ENCODE peak calls at places on chromosomes 12 and 14, in six cellular contexts. N is thoracic aorta, O is mammary epithelial cell, S is K562, M is adrenal gland, L is transverse colon. P is an unnamed sample.

GRCh38 chr14:89432226-89432625 is 15.2 kb upstream of the FOXN3 start:
- DNase-seq in O (no peak), M (no peak), S (no peak), L (peak), N (no peak), P (peak)

GRCh38 chr14:89425931-89426330 is 8.9 kb upstream of the FOXN3 start:
- DNase-seq in L (peak), O (peak), N (no peak), M (no peak), S (no peak), P (peak)

GRCh38 chr14:55353686-55354467 is 57.8 kb downstream of the ATG14 start:
- DNase-seq in S (no peak), M (no peak), L (peak), O (peak), N (no peak), P (peak)

GRCh38 chr14:22671622-22672021 is 27.5 kb upstream of the OR6J1 start:
- DNase-seq in N (no peak), M (no peak), O (peak), L (no peak), S (peak), P (no peak)

GRCh38 chr12:89994901-89995300 is 286.3 kb upstream of the ATP2B1 start:
- DNase-seq in O (no peak), S (no peak), N (no peak), M (no peak), L (no peak), P (no peak)

GRCh38 chr12:76470028-76470939 is 89.3 kb downstream of the OSBPL8 start:
- DNase-seq in S (peak), N (peak), M (no peak), O (peak), L (no peak), P (peak)

GRCh38 chr12:40820794-40821484 is 128.7 kb downstream of the CNTN1 start:
- DNase-seq in S (no peak), L (no peak), M (no peak), N (no peak), O (no peak), P (peak)

GRCh38 chr12:122395319-122395718 is 27.1 kb downstream of the CLIP1 start:
- DNase-seq in N (no peak), S (no peak), L (no peak), M (no peak), O (peak), P (peak)

GRCh38 chr12:31331242-31331641 is 5.3 kb upstream of the SINHCAF start:
- DNase-seq in L (no peak), S (no peak), M (no peak), N (no peak), O (no peak), P (no peak)

GRCh38 chr14:96676161-96676560 is 121.0 kb upstream of the VRK1 start:
- DNase-seq in O (peak), S (no peak), M (no peak), L (no peak), N (no peak), P (peak)

GRCh38 chr14:67820428-67820881 is 876 bp downstream of the RAD51B start:
- DNase-seq in N (no peak), O (peak), S (peak), M (no peak), L (peak), P (peak)

GRCh38 chr12:5985471-5985870 is 40.4 kb upstream of the ANO2 start:
- DNase-seq in N (no peak), O (no peak), M (no peak), L (no peak), S (no peak), P (no peak)

GRCh38 chr14:39266871-39267591 is 33.3 kb downstream of the MIA2 start:
- DNase-seq in L (peak), M (peak), O (peak), N (peak), S (peak), P (peak)

GRCh38 chr12:87967871-87968270 is 61.3 kb downstream of the C12orf50 start:
- DNase-seq in S (no peak), N (no peak), L (no peak), M (no peak), O (no peak), P (peak)

GRCh38 chr12:57734586-57734985 is 4.0 kb downstream of the AGAP2 start:
- DNase-seq in O (no peak), M (no peak), S (no peak), L (no peak), N (no peak), P (peak)

GRCh38 chr14:60648169-60648933 is 926 bp downstream of the SIX1 start:
- DNase-seq in L (no peak), N (no peak), M (no peak), S (peak), O (peak), P (peak)

GRCh38 chr12:104975621-104976343 is 10.3 kb upstream of the NOPCHAP1 start:
- DNase-seq in L (no peak), M (no peak), O (peak), N (no peak), S (no peak), P (peak)

GRCh38 chr12:25829192-25829591 is 129.3 kb upstream of the RASSF8 start:
- DNase-seq in M (no peak), S (no peak), N (no peak), L (peak), O (peak), P (peak)

GRCh38 chr14:91854327-91854934 is 12.9 kb downstream of the TC2N start:
- DNase-seq in M (no peak), O (no peak), N (no peak), S (no peak), L (no peak), P (no peak)

GRCh38 chr12:67582238-67582834 is 66.2 kb upstream of the DYRK2 start:
- DNase-seq in N (no peak), S (no peak), M (no peak), L (no peak), O (no peak), P (no peak)

GRCh38 chr12:50579757-50580267 is 75.0 kb downstream of the DIP2B start:
- DNase-seq in S (no peak), N (no peak), L (no peak), O (peak), M (no peak), P (peak)

GRCh38 chr14:58131386-58131785 is 20.6 kb downstream of the ARMH4 start:
- DNase-seq in O (peak), S (no peak), M (no peak), L (no peak), N (no peak), P (no peak)

GRCh38 chr12:46351138-46351537 is 21.4 kb downstream of the SLC38A2 start:
- DNase-seq in S (no peak), M (no peak), L (no peak), N (no peak), O (no peak), P (no peak)

GRCh38 chr14:103016071-103016470 is 41.3 kb downstream of the CDC42BPB start:
- DNase-seq in N (no peak), O (no peak), S (no peak), L (no peak), M (peak), P (no peak)

GRCh38 chr14:68039593-68039992 is 220.0 kb downstream of the RAD51B start:
- DNase-seq in L (no peak), S (no peak), N (no peak), O (peak), M (no peak), P (peak)

GRCh38 chr12:94263011-94263786 is 114.8 kb downstream of the PLXNC1 start:
- DNase-seq in L (peak), M (peak), O (no peak), N (no peak), S (no peak), P (no peak)

GRCh38 chr12:10130042-10130441 is at the start of gene CLEC7A:
- DNase-seq in N (no peak), O (peak), M (no peak), S (no peak), L (no peak), P (peak)

GRCh38 chr12:130137141-130138018 is 24.9 kb upstream of the FZD10 start:
- DNase-seq in L (no peak), N (no peak), O (peak), M (no peak), S (no peak), P (peak)

GRCh38 chr14:102606296-102606695 is 13.8 kb downstream of the RCOR1 start:
- DNase-seq in N (no peak), L (no peak), M (no peak), O (no peak), S (no peak), P (no peak)

GRCh38 chr12:1826867-1827705 is 6.7 kb downstream of the LRTM2 start:
- DNase-seq in N (no peak), M (no peak), S (no peak), L (no peak), O (no peak), P (no peak)

GRCh38 chr14:58796636-58797429 is 159.1 kb downstream of the DACT1 start:
- DNase-seq in O (peak), M (no peak), N (no peak), S (no peak), L (no peak), P (peak)

GRCh38 chr12:946656-947055 is 2.8 kb downstream of the RAD52 start:
- DNase-seq in O (no peak), N (no peak), L (no peak), S (no peak), M (no peak), P (peak)

GRCh38 chr12:49588761-49589516 is 16.5 kb downstream of the FAM186B start:
- DNase-seq in S (no peak), M (no peak), O (peak), N (no peak), L (no peak), P (peak)

GRCh38 chr12:80598004-80598606 is 109.3 kb upstream of the MYF6 start:
- DNase-seq in O (peak), S (no peak), N (no peak), L (no peak), M (no peak), P (peak)

GRCh38 chr14:90639641-90640040 is 176.6 kb downstream of the TTC7B start:
- DNase-seq in L (no peak), N (no peak), O (no peak), M (no peak), S (no peak), P (no peak)

GRCh38 chr14:90642239-90642717 is 174.0 kb downstream of the TTC7B start:
- DNase-seq in S (no peak), O (no peak), M (no peak), L (no peak), N (no peak), P (no peak)

GRCh38 chr14:90644882-90645281 is 171.3 kb downstream of the TTC7B start:
- DNase-seq in S (no peak), O (peak), M (no peak), N (no peak), L (no peak), P (peak)

GRCh38 chr14:90643982-90644510 is 172.2 kb downstream of the TTC7B start:
- DNase-seq in M (no peak), O (no peak), N (no peak), L (no peak), S (no peak), P (no peak)

DNA sequence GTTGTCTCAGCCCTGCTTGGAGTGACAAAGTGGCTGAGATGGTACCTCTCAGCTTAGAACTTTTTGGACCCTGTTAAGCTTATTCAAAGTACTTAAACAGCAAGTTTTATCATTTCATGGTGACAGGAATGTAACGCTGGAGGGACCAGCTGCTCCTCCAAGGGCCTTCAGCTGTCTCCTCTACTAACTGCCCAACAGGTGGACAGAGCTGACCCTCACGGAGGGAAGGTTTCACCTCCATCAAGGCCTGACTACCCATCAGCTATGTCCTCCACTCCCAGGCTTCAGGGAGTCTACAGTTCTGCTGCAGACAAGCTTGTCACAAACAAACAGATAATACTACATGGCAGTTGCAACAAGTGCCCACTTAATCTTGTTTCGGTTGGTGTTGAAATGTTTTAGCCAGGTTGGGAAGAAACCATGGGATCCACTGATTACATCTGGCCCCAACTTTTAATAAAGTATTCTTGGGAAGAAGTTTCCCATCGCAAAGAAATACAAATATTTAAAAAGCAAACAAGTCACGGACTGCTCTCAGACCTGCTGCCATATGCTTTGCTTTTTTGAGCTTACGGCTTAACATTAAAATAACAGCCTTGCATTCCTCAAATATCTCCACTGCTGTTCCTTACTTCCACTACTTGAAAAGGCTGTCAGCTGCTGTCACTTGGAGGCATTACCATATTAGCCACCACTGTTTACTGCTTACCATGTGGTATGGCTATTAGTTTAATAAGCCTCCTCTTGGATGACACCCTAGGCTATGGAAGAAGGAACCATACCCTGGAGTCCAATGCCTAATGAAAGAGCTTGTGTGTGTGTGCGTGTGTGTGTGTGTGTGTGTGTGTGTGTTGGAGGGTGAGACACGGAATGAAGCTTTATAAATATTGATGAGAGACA is 174.9 kb downstream of the TTC7B start:
- DNase-seq in L (no peak), N (no peak), O (no peak), M (no peak), S (no peak), P (no peak)
- TF ChIP-seq CTCF in L (no peak), N (no peak), O (no peak), M (no peak), S (no peak), P (no peak)

GRCh38 chr14:71190691-71191090 is 283.4 kb downstream of the PCNX1 start:
- DNase-seq in O (no peak), N (no peak), L (no peak), M (no peak), S (no peak), P (no peak)

GRCh38 chr14:71198681-71199080 is 291.4 kb downstream of the PCNX1 start:
- DNase-seq in S (no peak), N (no peak), O (no peak), M (no peak), L (peak), P (no peak)

GRCh38 chr14:71196921-71197320 is 289.7 kb downstream of the PCNX1 start:
- DNase-seq in M (no peak), L (no peak), O (no peak), N (no peak), S (no peak), P (no peak)

GRCh38 chr14:71187633-71188356 is 280.5 kb downstream of the PCNX1 start:
- DNase-seq in O (no peak), S (no peak), L (no peak), N (no peak), M (no peak), P (no peak)

GRCh38 chr14:71193663-71194062 is 286.4 kb downstream of the PCNX1 start:
- DNase-seq in L (no peak), O (no peak), M (no peak), S (no peak), N (no peak), P (peak)
- H3K4me3 ChIP-seq in L (no peak), O (no peak), M (no peak), S (no peak), N (no peak), P (no peak)

DNA sequence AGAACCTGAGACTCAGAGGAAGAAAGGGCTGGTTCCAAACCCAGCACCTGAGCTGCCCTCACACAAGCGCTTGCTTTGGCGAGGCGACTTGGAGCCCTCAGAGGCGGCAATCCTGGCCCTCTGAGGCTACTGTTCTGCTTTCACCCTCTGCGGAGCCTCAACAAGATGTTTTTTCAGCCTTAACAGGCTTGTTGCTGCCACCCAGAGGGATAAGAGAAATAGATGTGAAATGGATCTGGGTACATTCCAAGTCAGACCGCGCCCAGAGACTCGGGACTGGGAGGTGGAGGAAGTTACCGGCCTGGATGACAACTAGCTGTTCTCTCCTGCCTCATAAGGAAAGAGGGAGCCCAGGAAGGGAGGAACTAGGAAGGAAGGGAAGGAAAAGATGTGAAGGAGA is 89.6 kb downstream of the TTC7B start:
- DNase-seq in M (peak), S (no peak), N (no peak), L (peak), O (peak), P (peak)
- TF ChIP-seq CTCF in M (no peak), S (no peak), N (no peak), L (no peak), O (no peak), P (peak)

DNA sequence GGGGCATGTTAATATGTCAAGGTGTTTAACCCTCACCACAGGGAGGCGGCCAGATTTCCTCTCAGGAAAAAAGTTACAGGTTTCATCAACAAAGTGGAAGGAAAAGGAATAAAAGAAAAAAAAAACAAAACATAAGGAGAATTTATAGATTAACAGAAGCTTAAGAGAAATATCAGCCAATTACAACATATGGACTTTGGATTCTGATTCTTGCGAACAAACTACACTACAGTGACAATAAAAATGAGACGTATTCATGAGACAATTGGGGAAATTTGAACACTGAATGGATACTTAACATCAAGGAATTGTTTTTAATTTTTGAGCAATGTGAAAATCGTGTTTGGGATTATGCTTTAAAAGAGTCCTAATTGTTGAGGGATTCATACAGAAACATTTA is 60.4 kb downstream of the CALM1 start:
- DNase-seq in O (no peak), M (no peak), S (no peak), N (no peak), L (no peak), P (no peak)
- H3K4me3 ChIP-seq in O (no peak), M (no peak), S (no peak), N (no peak), L (no peak), P (no peak)

DNA sequence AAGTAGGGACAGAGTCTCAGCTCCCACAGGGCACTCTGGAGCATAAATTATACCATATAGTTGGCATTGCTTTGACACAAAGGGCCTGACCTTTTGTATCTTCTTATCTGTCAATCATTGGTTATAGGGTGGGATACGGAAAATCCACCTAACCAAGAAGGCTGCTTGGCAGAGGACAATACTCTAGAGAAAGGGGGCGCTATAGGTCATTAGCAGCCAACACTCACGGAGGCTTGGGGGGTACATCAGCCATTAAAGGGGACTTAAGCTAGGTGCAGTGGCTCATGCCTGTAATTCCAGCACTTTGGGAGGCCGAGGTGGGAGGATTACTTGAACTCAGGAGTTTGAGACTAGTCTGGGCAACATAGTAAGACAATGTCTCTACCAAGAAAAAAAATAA is 22.9 kb downstream of the SPTSSA start:
- DNase-seq in L (no peak), O (no peak), S (no peak), N (no peak), M (no peak), P (no peak)
- TF ChIP-seq CTCF in L (no peak), O (no peak), S (no peak), N (no peak), M (no peak), P (no peak)

GRCh38 chr12:75334384-75335030 is at the start of gene GLIPR1L1:
- DNase-seq in L (peak), S (peak), O (peak), N (peak), M (peak), P (peak)
- H3K4me3 ChIP-seq in L (no peak), S (no peak), O (peak), N (peak), M (no peak), P (peak)

GRCh38 chr14:28375295-28375694 is 391.3 kb upstream of the FOXG1 start:
- DNase-seq in L (no peak), N (no peak), S (no peak), M (no peak), O (peak), P (peak)
- TF ChIP-seq CTCF in L (peak), N (no peak), S (no peak), M (peak), O (peak), P (peak)

GRCh38 chr14:35050652-35051051 is 4.6 kb downstream of the FAM177A1 start:
- DNase-seq in M (no peak), O (no peak), L (no peak), N (no peak), S (peak), P (peak)

GRCh38 chr14:35046751-35047536 is 872 bp downstream of the FAM177A1 start:
- DNase-seq in L (peak), N (no peak), S (no peak), O (no peak), M (peak), P (peak)

GRCh38 chr14:35045798-35046047 is 349 bp upstream of the FAM177A1 start:
- DNase-seq in O (no peak), S (no peak), M (no peak), L (no peak), N (no peak), P (no peak)

GRCh38 chr14:35046048-35046750 is at the start of gene FAM177A1:
- DNase-seq in L (peak), M (peak), N (peak), S (peak), O (peak), P (peak)

GRCh38 chr14:35047961-35048513 is 2.0 kb downstream of the FAM177A1 start:
- DNase-seq in M (no peak), O (no peak), N (no peak), L (no peak), S (no peak), P (no peak)
- H3K4me3 ChIP-seq in M (no peak), O (no peak), N (peak), L (no peak), S (peak), P (no peak)